ENCODE peak calls at places on chromosomes 12 and 14, in four cellular contexts. K is HCT116, M is HepG2, Y is K562. Q is an unnamed sample.

GRCh38 chr12:51721281-51721940 is 127.1 kb downstream of the FIGNL2 start:
- DNase-seq in K (no peak), M (no peak), Y (peak; percentile 9), Q (no peak)

GRCh38 chr12:52020539-52021336 is 14.0 kb downstream of the TAMALIN start:
- DNase-seq in K (no peak), Y (peak; percentile 74), M (peak; percentile 48), Q (no peak)

GRCh38 chr14:69880051-69880487 is 853 bp downstream of the SMOC1 start:
- DNase-seq in Y (no peak), M (peak; percentile 46), K (no peak), Q (no peak)

GRCh38 chr12:97681612-97682504 is 219.3 kb downstream of the RMST start:
- DNase-seq in K (no peak), M (no peak), Y (no peak), Q (no peak)

GRCh38 chr12:94405378-94406116 is 54.1 kb downstream of the CEP83 start:
- DNase-seq in K (no peak), M (no peak), Y (no peak), Q (no peak)

GRCh38 chr12:70876952-70877351 is 43.6 kb downstream of the PTPRR start:
- DNase-seq in Y (no peak), K (no peak), M (peak; percentile 2), Q (no peak)

GRCh38 chr12:8449293-8449944 is 6.3 kb upstream of the CLEC6A start:
- DNase-seq in K (no peak), M (no peak), Y (no peak), Q (no peak)

GRCh38 chr12:62763827-62764226 is 171.1 kb downstream of the PPM1H start:
- DNase-seq in K (no peak), M (no peak), Y (no peak), Q (no peak)

GRCh38 chr12:52980773-52981423 is 25.4 kb upstream of the EIF4B start:
- DNase-seq in Y (peak; percentile 96), K (peak; percentile 98), M (peak; percentile 94), Q (peak; percentile 94)

GRCh38 chr12:122834229-122834920 is 882 bp upstream of the HIP1R start:
- DNase-seq in Y (peak; percentile 43), M (peak; percentile 58), K (peak; percentile 35), Q (no peak)

GRCh38 chr12:59142175-59142574 is 221.9 kb upstream of the LRIG3 start:
- DNase-seq in K (no peak), M (no peak), Y (no peak), Q (no peak)

GRCh38 chr12:77104792-77105191 is 39.4 kb upstream of the E2F7 start:
- DNase-seq in M (no peak), Y (no peak), K (peak; percentile 39), Q (no peak)

GRCh38 chr14:71006200-71006563 is 98.9 kb downstream of the PCNX1 start:
- DNase-seq in M (no peak), K (no peak), Y (no peak), Q (no peak)

GRCh38 chr14:34461334-34462131 is 507 bp downstream of the SPTSSA start:
- DNase-seq in K (peak; percentile 13), Y (peak; percentile 72), M (peak; percentile 89), Q (no peak)

GRCh38 chr14:23727566-23728335 is 91.6 kb downstream of the DHRS2 start:
- DNase-seq in M (peak; percentile 90), Y (peak; percentile 39), K (peak; percentile 56), Q (no peak)

GRCh38 chr12:124231980-124232653 is 62.8 kb upstream of the RFLNA start:
- DNase-seq in K (no peak), Y (no peak), M (no peak), Q (no peak)

GRCh38 chr12:43579240-43579639 is 27.2 kb upstream of the ADAMTS20 start:
- DNase-seq in M (no peak), K (no peak), Y (no peak), Q (no peak)

GRCh38 chr12:54975272-54975671 is 9.3 kb downstream of the TESPA1 start:
- DNase-seq in K (no peak), M (no peak), Y (no peak), Q (no peak)

GRCh38 chr14:89013098-89013504 is 188.7 kb downstream of the TTC8 start:
- DNase-seq in K (peak; percentile 50), M (peak; percentile 90), Y (peak; percentile 50), Q (peak; percentile 32)

GRCh38 chr14:26621807-26622560 is 24.2 kb upstream of the NOVA1 start:
- DNase-seq in Y (no peak), K (no peak), M (no peak), Q (no peak)
- TF ChIP-seq TCF7L2 in Y (no peak), K (no peak), M (no peak), Q (no peak)

GRCh38 chr12:6426882-6427671 is 17.7 kb upstream of the CD27 start:
- DNase-seq in K (no peak), Y (peak; percentile 12), M (no peak), Q (no peak)

GRCh38 chr12:6425588-6426531 is 18.9 kb upstream of the CD27 start:
- DNase-seq in K (no peak), M (peak; percentile 49), Y (peak; percentile 13), Q (no peak)

GRCh38 chr12:6424008-6424347 is 20.8 kb upstream of the CD27 start:
- DNase-seq in M (no peak), Y (no peak), K (no peak), Q (no peak)

GRCh38 chr12:6423267-6424007 is 21.3 kb upstream of the CD27 start:
- DNase-seq in K (peak; percentile 84), Y (peak; percentile 89), M (peak; percentile 81), Q (peak; percentile 56)

GRCh38 chr12:6424848-6425247 is 19.9 kb upstream of the CD27 start:
- DNase-seq in M (no peak), K (no peak), Y (peak; percentile 11), Q (no peak)
- H3K27ac ChIP-seq in M (no peak overlapping the region), K (no peak overlapping the region), Y (no peak overlapping the region), Q (no peak overlapping the region)

DNA sequence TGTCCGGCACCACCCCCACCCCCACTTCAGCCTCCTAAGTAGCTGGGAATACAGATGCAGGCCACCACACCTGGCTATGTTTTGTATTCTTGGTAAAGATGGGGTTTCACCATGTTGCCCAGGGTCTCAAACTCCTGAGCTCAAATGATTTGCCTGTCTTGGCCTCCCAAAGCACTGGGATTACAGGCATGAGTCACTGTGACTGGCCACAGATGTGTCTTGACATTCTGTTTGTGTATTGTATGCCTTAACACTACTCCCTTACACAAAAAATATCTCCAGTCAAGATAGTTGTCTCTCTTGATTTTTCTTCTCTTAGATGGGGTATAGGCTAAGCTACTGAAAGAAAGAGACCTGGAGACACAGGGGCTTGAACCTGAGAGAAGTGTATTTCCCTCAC is 17.6 kb downstream of the CLEC14A start:
- DNase-seq in M (no peak), Y (no peak), K (no peak), Q (no peak)
- TF ChIP-seq TCF7L2 in M (no peak), Y (no peak), K (no peak), Q (no peak)

DNA sequence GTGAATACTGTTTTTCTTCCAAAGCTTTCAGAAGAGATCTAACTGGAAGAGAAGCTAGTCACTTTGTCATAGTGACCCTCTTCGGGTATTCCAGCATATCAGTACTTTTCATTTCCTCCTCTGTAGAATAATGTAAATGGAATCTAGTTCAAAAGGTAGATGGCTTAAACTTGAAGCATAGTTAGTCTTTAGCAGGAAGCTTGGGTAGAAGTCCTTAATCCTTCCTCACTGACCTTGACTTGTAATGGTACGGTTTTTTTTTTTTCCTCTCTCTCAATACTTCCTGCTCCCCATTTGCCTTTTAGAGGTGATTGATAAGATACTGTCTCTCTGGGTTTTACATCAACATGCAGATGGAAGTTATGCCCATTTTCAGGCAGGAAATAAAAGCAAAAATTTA is 1.7 kb downstream of the FBXO34 start:
- DNase-seq in Y (no peak), K (no peak), M (no peak), Q (no peak)
- H3K27ac ChIP-seq in Y (peak overlapping the region; percentile 96), K (no peak overlapping the region), M (peak overlapping the region; percentile 10), Q (peak overlapping the region; percentile 77)

Q was measured in Panc1.